ENCODE peak calls at places on chromosomes 16 and 17, in nine cellular contexts. I, H, U, T, N, C, X, K and J are unnamed samples.

GRCh38 chr16:85820604-85821372 is 21.3 kb downstream of the COX4I1 start:
- DNase-seq in K (no peak), C (no peak), N (no peak), T (no peak), U (no peak), H (no peak), X (no peak), I (no peak), J (peak; percentile 0)

GRCh38 chr17:37828313-37829124 is 83.7 kb upstream of the HNF1B start:
- DNase-seq in C (peak; percentile 26), I (peak; percentile 36), N (no peak), T (no peak), X (no peak), H (no peak), K (peak; percentile 34), U (no peak), J (peak; percentile 38)

GRCh38 chr17:27319536-27320221 is 25.8 kb downstream of the WSB1 start:
- DNase-seq in C (no peak), T (no peak), K (peak; percentile 41), U (no peak), I (no peak), X (no peak), N (no peak), H (no peak), J (no peak)

GRCh38 chr16:48478418-48478817 is 93.2 kb upstream of the SIAH1 start:
- DNase-seq in T (no peak), H (no peak), X (no peak), I (no peak), N (no peak), C (no peak), K (no peak), U (no peak), J (no peak)

GRCh38 chr17:82815790-82816305 is 24.0 kb downstream of the ZNF750 start:
- DNase-seq in U (no peak), T (no peak), I (no peak), N (no peak), X (no peak), H (no peak), C (no peak), K (no peak), J (no peak)

GRCh38 chr17:81371910-81372760 is 23.1 kb upstream of the BAHCC1 start:
- DNase-seq in K (peak; percentile 72), I (peak; percentile 61), U (no peak), C (no peak), N (no peak), T (no peak), H (no peak), X (no peak), J (no peak)

GRCh38 chr17:80558046-80558445 is 13.4 kb downstream of the RPTOR start:
- DNase-seq in C (no peak), N (no peak), T (no peak), U (no peak), I (no peak), K (no peak), X (no peak), H (no peak), J (no peak)

GRCh38 chr17:8506145-8506544 is 70.5 kb downstream of the NDEL1 start:
- DNase-seq in C (no peak), N (no peak), K (no peak), X (no peak), I (no peak), U (no peak), H (no peak), T (no peak), J (no peak)

GRCh38 chr17:35795007-35795870 is at the start of gene MMP28:
- DNase-seq in K (peak; percentile 64), X (peak; percentile 67), I (peak; percentile 27), U (peak; percentile 45), C (peak; percentile 64), T (peak; percentile 33), H (peak; percentile 18), N (peak; percentile 33), J (peak; percentile 40)

GRCh38 chr17:47193931-47194481 is 4.9 kb upstream of the CDC27 start:
- DNase-seq in N (no peak), C (no peak), K (no peak), U (no peak), H (no peak), T (no peak), X (no peak), I (no peak), J (no peak)

GRCh38 chr16:72247821-72248253 is 75.9 kb upstream of the PMFBP1 start:
- DNase-seq in T (no peak), U (no peak), X (no peak), I (peak; percentile 39), H (no peak), C (no peak), N (no peak), K (no peak), J (peak; percentile 26)

GRCh38 chr17:72125742-72126141 is 4.9 kb downstream of the SOX9 start:
- DNase-seq in C (no peak), N (no peak), X (no peak), I (no peak), H (no peak), U (no peak), K (no peak), T (no peak), J (peak; percentile 71)

GRCh38 chr16:9092963-9093477 is 1.6 kb downstream of the HAPSTR1 start:
- DNase-seq in K (no peak), N (no peak), U (peak; percentile 38), H (peak; percentile 20), C (peak; percentile 58), X (peak; percentile 57), T (no peak), I (peak; percentile 20), J (no peak)

GRCh38 chr16:88739139-88739974 is 33.1 kb downstream of the CTU2 start:
- DNase-seq in N (no peak), I (no peak), X (no peak), U (no peak), T (no peak), H (no peak), K (no peak), C (no peak), J (no peak)

GRCh38 chr17:15377200-15377599 is 35.8 kb upstream of the TEKT3 start:
- DNase-seq in U (no peak), I (no peak), C (no peak), N (no peak), T (no peak), K (peak; percentile 31), X (no peak), H (no peak), J (peak; percentile 7)

GRCh38 chr17:16649585-16649984 is 4.1 kb downstream of the ZNF624 start:
- DNase-seq in U (no peak), T (no peak), I (no peak), C (no peak), K (no peak), N (no peak), H (no peak), X (no peak), J (no peak)

GRCh38 chr17:19762515-19762961 is 14.4 kb upstream of the ALDH3A1 start:
- DNase-seq in C (peak; percentile 57), I (peak; percentile 73), H (peak; percentile 47), T (peak; percentile 85), X (peak; percentile 81), N (peak; percentile 52), K (peak; percentile 89), U (peak; percentile 68), J (peak; percentile 54)

GRCh38 chr16:24858219-24859041 is 12.7 kb downstream of the SLC5A11 start:
- DNase-seq in I (peak; percentile 64), C (peak; percentile 67), H (peak; percentile 22), X (peak; percentile 58), U (peak; percentile 38), K (peak; percentile 79), N (peak; percentile 42), T (peak; percentile 77), J (peak; percentile 28)